ENCODE peak calls at places on chromosomes 2 and 18, in seven cellular contexts. One of them, this sample, is unnamed.

GRCh38 chr2:1971124-1971523 is 226.8 kb upstream of the PXDN start:
- DNase-seq in EL: no peak
- DNase-seq in stimulated activated CD8-positive, alpha-beta memory T cell treated with anti-CD3 and anti-CD28 coated beads, Interleukin-2, amount 100 ng/mL, for 48 hours: no peak
- DNase-seq in H54: no peak
- DNase-seq in AG20443: no peak
- DNase-seq in aorta: no peak
- DNase-seq in kidney tubule cell: no peak
- DNase-seq in this sample: no peak

GRCh38 chr2:150036622-150037021 is 449.0 kb upstream of the MMADHC start:
- DNase-seq in EL: peak
- DNase-seq in stimulated activated CD8-positive, alpha-beta memory T cell treated with anti-CD3 and anti-CD28 coated beads, Interleukin-2, amount 100 ng/mL, for 48 hours: no peak
- DNase-seq in H54: no peak
- DNase-seq in AG20443: no peak
- DNase-seq in aorta: no peak
- DNase-seq in kidney tubule cell: no peak
- DNase-seq in this sample: no peak

GRCh38 chr2:26018184-26018716 is 15.6 kb upstream of the RAB10 start:
- DNase-seq in EL: peak
- DNase-seq in stimulated activated CD8-positive, alpha-beta memory T cell treated with anti-CD3 and anti-CD28 coated beads, Interleukin-2, amount 100 ng/mL, for 48 hours: peak
- DNase-seq in H54: peak
- DNase-seq in AG20443: peak
- DNase-seq in aorta: peak
- DNase-seq in kidney tubule cell: peak
- DNase-seq in this sample: peak

GRCh38 chr2:79487371-79487770 is 25.5 kb upstream of the CTNNA2 start:
- DNase-seq in EL: no peak
- DNase-seq in stimulated activated CD8-positive, alpha-beta memory T cell treated with anti-CD3 and anti-CD28 coated beads, Interleukin-2, amount 100 ng/mL, for 48 hours: no peak
- DNase-seq in H54: no peak
- DNase-seq in AG20443: no peak
- DNase-seq in aorta: no peak
- DNase-seq in kidney tubule cell: no peak
- DNase-seq in this sample: no peak

GRCh38 chr2:240586919-240587800 is 626 bp downstream of the CAPN10 start:
- DNase-seq in EL: peak
- DNase-seq in stimulated activated CD8-positive, alpha-beta memory T cell treated with anti-CD3 and anti-CD28 coated beads, Interleukin-2, amount 100 ng/mL, for 48 hours: no peak
- DNase-seq in H54: peak
- DNase-seq in AG20443: peak
- DNase-seq in aorta: peak
- DNase-seq in kidney tubule cell: peak
- DNase-seq in this sample: peak

GRCh38 chr2:154639997-154640396 is 58.5 kb upstream of the KCNJ3 start:
- DNase-seq in EL: no peak
- DNase-seq in stimulated activated CD8-positive, alpha-beta memory T cell treated with anti-CD3 and anti-CD28 coated beads, Interleukin-2, amount 100 ng/mL, for 48 hours: no peak
- DNase-seq in H54: no peak
- DNase-seq in AG20443: no peak
- DNase-seq in aorta: no peak
- DNase-seq in kidney tubule cell: no peak
- DNase-seq in this sample: no peak

GRCh38 chr2:129829577-129829976 is 149.9 kb upstream of the RAB6C start:
- DNase-seq in EL: no peak
- DNase-seq in stimulated activated CD8-positive, alpha-beta memory T cell treated with anti-CD3 and anti-CD28 coated beads, Interleukin-2, amount 100 ng/mL, for 48 hours: no peak
- DNase-seq in H54: no peak
- DNase-seq in AG20443: no peak
- DNase-seq in aorta: no peak
- DNase-seq in kidney tubule cell: no peak
- DNase-seq in this sample: no peak

GRCh38 chr2:192286093-192286701 is 91.5 kb upstream of the TMEFF2 start:
- DNase-seq in EL: peak
- DNase-seq in stimulated activated CD8-positive, alpha-beta memory T cell treated with anti-CD3 and anti-CD28 coated beads, Interleukin-2, amount 100 ng/mL, for 48 hours: no peak
- DNase-seq in H54: peak
- DNase-seq in AG20443: peak
- DNase-seq in aorta: no peak
- DNase-seq in kidney tubule cell: peak
- DNase-seq in this sample: no peak

GRCh38 chr18:55488473-55488872 is 99.5 kb downstream of the TCF4 start:
- DNase-seq in EL: no peak
- DNase-seq in stimulated activated CD8-positive, alpha-beta memory T cell treated with anti-CD3 and anti-CD28 coated beads, Interleukin-2, amount 100 ng/mL, for 48 hours: no peak
- DNase-seq in H54: no peak
- DNase-seq in AG20443: no peak
- DNase-seq in aorta: no peak
- DNase-seq in kidney tubule cell: no peak
- DNase-seq in this sample: peak

GRCh38 chr2:187215576-187216240 is 232.3 kb downstream of the CALCRL start:
- DNase-seq in EL: peak
- DNase-seq in stimulated activated CD8-positive, alpha-beta memory T cell treated with anti-CD3 and anti-CD28 coated beads, Interleukin-2, amount 100 ng/mL, for 48 hours: no peak
- DNase-seq in H54: no peak
- DNase-seq in AG20443: no peak
- DNase-seq in aorta: no peak
- DNase-seq in kidney tubule cell: no peak
- DNase-seq in this sample: no peak

GRCh38 chr18:76822510-76823165 is at the start of gene ZNF236:
- DNase-seq in EL: peak
- DNase-seq in stimulated activated CD8-positive, alpha-beta memory T cell treated with anti-CD3 and anti-CD28 coated beads, Interleukin-2, amount 100 ng/mL, for 48 hours: peak
- DNase-seq in H54: peak
- DNase-seq in AG20443: peak
- DNase-seq in aorta: peak
- DNase-seq in kidney tubule cell: peak
- DNase-seq in this sample: peak

GRCh38 chr2:148974126-148974525 is 64.4 kb upstream of the LYPD6B start:
- DNase-seq in EL: no peak
- DNase-seq in stimulated activated CD8-positive, alpha-beta memory T cell treated with anti-CD3 and anti-CD28 coated beads, Interleukin-2, amount 100 ng/mL, for 48 hours: no peak
- DNase-seq in H54: no peak
- DNase-seq in AG20443: no peak
- DNase-seq in aorta: no peak
- DNase-seq in kidney tubule cell: no peak
- DNase-seq in this sample: no peak